ENCODE peak calls at places on chromosome 6, in eight cellular contexts. X, G, R, J, H, N, Q and P are unnamed samples.

GRCh38 chr6:160428069-160428430 is 79.9 kb downstream of the SLC22A3 start:
- DNase-seq in X (no peak), G (peak; percentile 94), R (no peak), J (no peak), H (no peak), N (no peak), Q (no peak), P (no peak)

GRCh38 chr6:147508073-147508870 is at the start of gene SAMD5:
- DNase-seq in X (peak; percentile 29), G (peak; percentile 68), R (peak; percentile 62), J (peak; percentile 12), H (peak; percentile 31), N (peak; percentile 75), Q (peak; percentile 68), P (no peak)

GRCh38 chr6:34522740-34523139 is 33.4 kb downstream of the SPDEF start:
- DNase-seq in X (no peak), G (no peak), R (no peak), J (no peak), H (no peak), N (no peak), Q (no peak), P (no peak)

GRCh38 chr6:82741996-82742385 is 323.6 kb downstream of the UBE3D start:
- DNase-seq in X (no peak), G (no peak), R (no peak), J (no peak), H (no peak), N (no peak), Q (no peak), P (no peak)

GRCh38 chr6:157884756-157885155 is 61.7 kb downstream of the SNX9 start:
- DNase-seq in X (no peak), G (no peak), R (no peak), J (no peak), H (no peak), N (no peak), Q (no peak), P (no peak)

GRCh38 chr6:131013495-131013894 is 49.5 kb downstream of the EPB41L2 start:
- DNase-seq in X (no peak), G (peak; percentile 92), R (no peak), J (no peak), H (peak; percentile 79), N (peak; percentile 33), Q (peak; percentile 88), P (no peak)

GRCh38 chr6:81241126-81241525 is 511.4 kb downstream of the TENT5A start:
- DNase-seq in X (no peak), G (no peak), R (no peak), J (no peak), H (no peak), N (no peak), Q (peak; percentile 26), P (no peak)

GRCh38 chr6:163923658-163924411 is 509.3 kb downstream of the QKI start:
- DNase-seq in X (no peak), G (no peak), R (no peak), J (no peak), H (no peak), N (no peak), Q (no peak), P (no peak)

GRCh38 chr6:149043476-149044130 is 273.9 kb upstream of the TAB2 start:
- DNase-seq in X (no peak), G (no peak), R (peak; percentile 66), J (peak; percentile 67), H (no peak), N (no peak), Q (no peak), P (no peak)
- TF ChIP-seq CTCF in X (peak; percentile 43), G (peak; percentile 40), R (no peak), J (peak; percentile 43), H (peak; percentile 26), N (peak; percentile 29), Q (peak; percentile 21), P (peak; percentile 21)

DNA sequence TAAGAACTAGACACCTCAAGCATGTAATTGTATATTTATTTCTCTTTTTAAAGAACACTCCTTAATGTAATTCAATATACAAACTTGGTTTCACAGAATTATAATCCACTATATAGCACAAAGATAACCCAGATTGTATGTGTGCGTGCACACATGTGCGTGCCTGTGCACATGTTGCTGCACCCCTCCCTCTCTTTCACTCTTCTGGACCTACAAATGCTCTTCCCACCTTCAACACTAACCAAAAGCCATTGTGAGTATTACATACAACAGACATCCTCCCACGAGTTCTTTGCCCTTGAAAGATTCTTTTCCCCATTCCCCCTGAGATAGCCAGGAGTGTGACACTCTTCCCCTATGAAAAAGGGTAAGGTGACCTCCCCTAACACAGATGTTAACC is 193.5 kb downstream of the HIVEP2 start:
- DNase-seq in X (no peak), G (no peak), R (no peak), J (no peak), H (no peak), N (no peak), Q (no peak), P (no peak)
- TF ChIP-seq CTCF in X (no peak), G (no peak), R (no peak), J (no peak), H (no peak), N (no peak), Q (no peak), P (no peak)

DNA sequence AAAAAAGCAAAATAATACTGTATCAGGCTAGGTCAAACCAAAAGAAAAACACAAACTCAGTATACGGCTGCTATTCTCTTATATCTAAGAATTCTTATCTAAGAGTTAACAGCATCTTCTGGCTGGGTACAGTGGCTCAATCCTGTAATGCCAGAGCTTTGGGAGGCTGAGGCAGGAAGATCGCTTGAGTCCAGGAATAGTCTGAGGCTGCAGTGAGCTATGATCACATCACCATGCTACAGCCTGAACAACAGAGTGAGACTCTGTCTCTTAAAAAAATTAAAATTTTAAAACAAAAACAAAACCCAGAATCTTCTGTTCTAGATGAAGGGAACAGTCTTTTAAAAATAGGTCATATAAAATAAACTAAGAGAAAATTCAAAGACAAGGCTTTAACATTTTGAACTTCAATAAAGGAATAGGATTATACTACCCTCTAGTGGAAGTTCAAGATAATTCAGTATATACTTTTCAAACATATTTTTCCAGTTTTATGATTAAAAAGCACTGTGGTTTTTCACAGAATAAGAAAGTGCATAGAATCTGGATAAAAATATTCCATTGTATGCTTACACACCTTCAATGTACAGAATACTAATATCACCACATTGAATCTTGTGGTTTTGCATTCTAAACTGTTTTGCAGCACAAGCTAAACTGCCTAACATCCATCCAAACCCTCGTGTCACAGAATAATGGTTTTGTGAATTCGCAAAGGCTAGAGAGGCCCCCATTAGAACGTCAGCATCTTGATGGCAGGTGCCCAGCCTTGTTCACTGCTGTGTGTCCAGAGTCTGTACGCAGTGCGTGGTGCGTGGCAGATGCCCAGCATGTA is 39.3 kb downstream of the DTNBP1 start:
- DNase-seq in X (no peak), G (peak; percentile 50), R (no peak), J (no peak), H (no peak), N (no peak), Q (peak; percentile 43), P (no peak)
- TF ChIP-seq CTCF in X (peak; percentile 27), G (peak; percentile 34), R (peak; percentile 56), J (peak; percentile 70), H (peak; percentile 12), N (peak; percentile 35), Q (peak; percentile 56), P (peak; percentile 88)

GRCh38 chr6:125188594-125189203 is 35.1 kb downstream of the TPD52L1 start:
- DNase-seq in X (no peak), G (no peak), R (no peak), J (no peak), H (no peak), N (no peak), Q (no peak), P (no peak)

GRCh38 chr6:125188037-125188436 is 34.5 kb downstream of the TPD52L1 start:
- DNase-seq in X (no peak), G (peak; percentile 47), R (no peak), J (no peak), H (no peak), N (no peak), Q (peak; percentile 77), P (no peak)

GRCh38 chr6:125182237-125183018 is 28.9 kb downstream of the TPD52L1 start:
- DNase-seq in X (no peak), G (no peak), R (no peak), J (no peak), H (no peak), N (no peak), Q (no peak), P (no peak)

GRCh38 chr6:125183391-125183790 is 29.8 kb downstream of the TPD52L1 start:
- DNase-seq in X (no peak), G (peak; percentile 29), R (no peak), J (no peak), H (no peak), N (no peak), Q (no peak), P (no peak)
- TF ChIP-seq CTCF in X (no peak), G (no peak), R (no peak), J (no peak), H (no peak), N (no peak), Q (no peak), P (no peak)

DNA sequence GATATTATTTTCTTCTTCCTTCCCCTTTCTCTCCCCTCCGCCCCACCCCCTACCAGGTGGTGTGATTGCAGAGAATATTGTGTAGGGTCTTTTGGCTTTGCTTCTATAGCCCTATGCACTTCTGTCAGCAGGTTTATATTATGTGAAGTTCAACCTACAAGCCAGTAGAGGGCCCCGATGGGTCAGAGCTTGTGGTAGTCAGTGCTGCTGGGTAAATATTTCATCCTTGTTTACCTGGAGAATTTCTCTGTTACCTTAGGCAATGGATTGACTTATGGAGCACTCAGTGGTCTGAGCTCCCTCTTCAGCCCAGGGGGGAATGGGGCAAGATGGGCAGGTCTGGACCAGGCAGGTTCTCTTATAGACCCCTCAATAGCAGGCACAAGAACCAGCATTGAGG is 720.9 kb downstream of the GRIK2 start:
- DNase-seq in X (no peak), G (no peak), R (peak; percentile 1), J (no peak), H (no peak), N (peak; percentile 3), Q (no peak), P (no peak)
- TF ChIP-seq CTCF in X (peak; percentile 19), G (no peak), R (no peak), J (no peak), H (no peak), N (peak; percentile 43), Q (no peak), P (no peak)

GRCh38 chr6:15505463-15505918 is 157.3 kb downstream of the DTNBP1 start:
- DNase-seq in X (no peak), G (no peak), R (no peak), J (no peak), H (no peak), N (no peak), Q (no peak), P (no peak)
- TF ChIP-seq CTCF in X (no peak), G (no peak), R (no peak), J (no peak), H (no peak), N (no peak), Q (no peak), P (no peak)

DNA sequence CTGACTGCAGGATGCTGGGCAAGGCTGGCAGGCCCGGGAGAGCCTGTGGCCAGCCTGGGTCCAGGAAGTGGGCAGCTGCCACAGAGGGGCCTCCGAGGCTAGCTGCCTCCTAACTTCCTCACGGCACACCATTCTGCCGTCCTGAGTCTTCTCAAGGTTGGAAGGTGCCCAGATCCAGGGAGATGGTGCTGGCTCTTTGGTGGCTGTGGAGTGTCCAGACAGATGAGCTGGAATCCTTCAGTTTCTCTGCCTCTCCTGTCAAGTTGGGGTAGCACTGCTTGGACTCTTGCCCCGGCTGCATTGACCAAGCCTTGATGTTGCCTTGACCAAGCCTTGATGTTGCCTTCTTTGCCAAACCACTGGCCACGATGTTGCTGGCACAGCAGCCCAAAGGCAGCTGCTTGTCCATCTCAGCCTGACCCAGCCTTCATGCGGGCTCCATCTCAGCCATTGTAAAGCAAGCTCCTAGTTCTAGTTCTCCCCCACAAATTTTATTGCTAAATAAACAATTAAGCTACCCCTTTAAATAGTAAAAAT is 75.1 kb upstream of the AFDN start:
- DNase-seq in X (no peak), G (no peak), R (no peak), J (no peak), H (no peak), N (no peak), Q (no peak), P (no peak)
- TF ChIP-seq CTCF in X (no peak), G (no peak), R (no peak), J (no peak), H (no peak), N (no peak), Q (no peak), P (no peak)